ENCODE peak calls at places on chromosomes 1 and 21, in ten cellular contexts. One of them, this sample, is unnamed.

GRCh38 chr1:18414321-18414720 is 66.4 kb upstream of the KLHDC7A start:
- DNase-seq in esophagus muscularis mucosa: no peak
- DNase-seq in spleen: no peak
- DNase-seq in vagina: no peak
- DNase-seq in breast epithelium: no peak
- DNase-seq in GM23338: no peak
- DNase-seq in HCT116: no peak
- DNase-seq in endothelial cell of umbilical vein: no peak
- DNase-seq in HL-60: no peak
- DNase-seq in transverse colon: peak; percentile 18
- DNase-seq in this sample: no peak

GRCh38 chr1:244056602-244057001 is 5.5 kb downstream of the ZBTB18 start:
- DNase-seq in esophagus muscularis mucosa: no peak
- DNase-seq in spleen: no peak
- DNase-seq in vagina: no peak
- DNase-seq in breast epithelium: no peak
- DNase-seq in GM23338: no peak
- DNase-seq in HCT116: no peak
- DNase-seq in endothelial cell of umbilical vein: no peak
- DNase-seq in HL-60: no peak
- DNase-seq in transverse colon: no peak
- DNase-seq in this sample: no peak

GRCh38 chr21:34781508-34781907 is 112.7 kb downstream of the CLIC6 start:
- DNase-seq in esophagus muscularis mucosa: peak; percentile 64
- DNase-seq in spleen: no peak
- DNase-seq in vagina: peak; percentile 25
- DNase-seq in breast epithelium: no peak
- DNase-seq in GM23338: no peak
- DNase-seq in HCT116: no peak
- DNase-seq in endothelial cell of umbilical vein: no peak
- DNase-seq in HL-60: no peak
- DNase-seq in transverse colon: no peak
- DNase-seq in this sample: no peak

GRCh38 chr1:92277105-92277504 is 21.7 kb downstream of the GLMN start:
- DNase-seq in esophagus muscularis mucosa: no peak
- DNase-seq in spleen: no peak
- DNase-seq in vagina: no peak
- DNase-seq in breast epithelium: no peak
- DNase-seq in GM23338: no peak
- DNase-seq in HCT116: no peak
- DNase-seq in endothelial cell of umbilical vein: peak; percentile 55
- DNase-seq in HL-60: no peak
- DNase-seq in transverse colon: no peak
- DNase-seq in this sample: no peak

GRCh38 chr1:198295186-198295585 is 138.4 kb downstream of the NEK7 start:
- DNase-seq in esophagus muscularis mucosa: no peak
- DNase-seq in spleen: no peak
- DNase-seq in vagina: no peak
- DNase-seq in breast epithelium: no peak
- DNase-seq in GM23338: no peak
- DNase-seq in HCT116: no peak
- DNase-seq in endothelial cell of umbilical vein: no peak
- DNase-seq in HL-60: no peak
- DNase-seq in transverse colon: no peak
- DNase-seq in this sample: no peak

GRCh38 chr1:222588135-222588534 is 1.6 kb downstream of the TAF1A start:
- DNase-seq in esophagus muscularis mucosa: no peak
- DNase-seq in spleen: no peak
- DNase-seq in vagina: no peak
- DNase-seq in breast epithelium: no peak
- DNase-seq in GM23338: no peak
- DNase-seq in HCT116: no peak
- DNase-seq in endothelial cell of umbilical vein: no peak
- DNase-seq in HL-60: no peak
- DNase-seq in transverse colon: no peak
- DNase-seq in this sample: no peak

GRCh38 chr1:234546890-234547788 is 62.8 kb downstream of the IRF2BP2 start:
- DNase-seq in esophagus muscularis mucosa: no peak
- DNase-seq in spleen: no peak
- DNase-seq in vagina: peak; percentile 56
- DNase-seq in breast epithelium: peak; percentile 13
- DNase-seq in GM23338: no peak
- DNase-seq in HCT116: no peak
- DNase-seq in endothelial cell of umbilical vein: no peak
- DNase-seq in HL-60: no peak
- DNase-seq in transverse colon: no peak
- DNase-seq in this sample: no peak

GRCh38 chr1:108897865-108898720 is 21.3 kb downstream of the GPSM2 start:
- DNase-seq in esophagus muscularis mucosa: no peak
- DNase-seq in spleen: no peak
- DNase-seq in vagina: no peak
- DNase-seq in breast epithelium: no peak
- DNase-seq in GM23338: peak; percentile 72
- DNase-seq in HCT116: peak; percentile 40
- DNase-seq in endothelial cell of umbilical vein: peak; percentile 66
- DNase-seq in HL-60: no peak
- DNase-seq in transverse colon: peak; percentile 16
- DNase-seq in this sample: no peak

GRCh38 chr1:161531986-161532875 is 7.9 kb downstream of the HSPA6 start:
- DNase-seq in esophagus muscularis mucosa: no peak
- DNase-seq in spleen: no peak
- DNase-seq in vagina: no peak
- DNase-seq in breast epithelium: no peak
- DNase-seq in GM23338: peak; percentile 66
- DNase-seq in HCT116: no peak
- DNase-seq in endothelial cell of umbilical vein: no peak
- DNase-seq in HL-60: no peak
- DNase-seq in transverse colon: no peak
- DNase-seq in this sample: no peak

GRCh38 chr1:156684227-156684782 is 7.1 kb upstream of the NES start:
- DNase-seq in esophagus muscularis mucosa: no peak
- DNase-seq in spleen: no peak
- DNase-seq in vagina: no peak
- DNase-seq in breast epithelium: no peak
- DNase-seq in GM23338: no peak
- DNase-seq in HCT116: no peak
- DNase-seq in endothelial cell of umbilical vein: no peak
- DNase-seq in HL-60: no peak
- DNase-seq in transverse colon: no peak
- DNase-seq in this sample: no peak
- TF ChIP-seq CTCF in esophagus muscularis mucosa: no peak
- TF ChIP-seq CTCF in spleen: no peak
- TF ChIP-seq CTCF in vagina: no peak
- TF ChIP-seq CTCF in breast epithelium: no peak
- TF ChIP-seq CTCF in GM23338: peak; percentile 60
- TF ChIP-seq CTCF in HCT116: peak; percentile 37
- TF ChIP-seq CTCF in endothelial cell of umbilical vein: no peak
- TF ChIP-seq CTCF in HL-60: no peak
- TF ChIP-seq CTCF in transverse colon: no peak
- TF ChIP-seq CTCF in this sample: no peak

GRCh38 chr21:33061233-33061632 is 8.7 kb upstream of the OLIG1 start:
- DNase-seq in esophagus muscularis mucosa: no peak
- DNase-seq in spleen: no peak
- DNase-seq in vagina: no peak
- DNase-seq in breast epithelium: no peak
- DNase-seq in GM23338: no peak
- DNase-seq in HCT116: no peak
- DNase-seq in endothelial cell of umbilical vein: no peak
- DNase-seq in HL-60: no peak
- DNase-seq in transverse colon: no peak
- DNase-seq in this sample: no peak

GRCh38 chr21:33059319-33059894 is 10.5 kb upstream of the OLIG1 start:
- DNase-seq in esophagus muscularis mucosa: no peak
- DNase-seq in spleen: no peak
- DNase-seq in vagina: no peak
- DNase-seq in breast epithelium: no peak
- DNase-seq in GM23338: no peak
- DNase-seq in HCT116: no peak
- DNase-seq in endothelial cell of umbilical vein: no peak
- DNase-seq in HL-60: peak; percentile 100
- DNase-seq in transverse colon: no peak
- DNase-seq in this sample: no peak

GRCh38 chr21:33053986-33054385 is 16.0 kb upstream of the OLIG1 start:
- DNase-seq in esophagus muscularis mucosa: no peak
- DNase-seq in spleen: no peak
- DNase-seq in vagina: no peak
- DNase-seq in breast epithelium: no peak
- DNase-seq in GM23338: no peak
- DNase-seq in HCT116: no peak
- DNase-seq in endothelial cell of umbilical vein: no peak
- DNase-seq in HL-60: no peak
- DNase-seq in transverse colon: no peak
- DNase-seq in this sample: no peak

GRCh38 chr21:33058468-33059318 is 11.2 kb upstream of the OLIG1 start:
- DNase-seq in esophagus muscularis mucosa: no peak
- DNase-seq in spleen: no peak
- DNase-seq in vagina: no peak
- DNase-seq in breast epithelium: no peak
- DNase-seq in GM23338: no peak
- DNase-seq in HCT116: no peak
- DNase-seq in endothelial cell of umbilical vein: no peak
- DNase-seq in HL-60: no peak
- DNase-seq in transverse colon: no peak
- DNase-seq in this sample: no peak

GRCh38 chr21:33057385-33057940 is 12.5 kb upstream of the OLIG1 start:
- DNase-seq in esophagus muscularis mucosa: no peak
- DNase-seq in spleen: no peak
- DNase-seq in vagina: no peak
- DNase-seq in breast epithelium: no peak
- DNase-seq in GM23338: no peak
- DNase-seq in HCT116: no peak
- DNase-seq in endothelial cell of umbilical vein: no peak
- DNase-seq in HL-60: no peak
- DNase-seq in transverse colon: no peak
- DNase-seq in this sample: no peak
- H3K27ac ChIP-seq in esophagus muscularis mucosa: no peak overlapping the region
- H3K27ac ChIP-seq in spleen: no peak overlapping the region
- H3K27ac ChIP-seq in vagina: no peak overlapping the region
- H3K27ac ChIP-seq in breast epithelium: no peak overlapping the region
- H3K27ac ChIP-seq in GM23338: no peak overlapping the region
- H3K27ac ChIP-seq in HCT116: no peak overlapping the region
- H3K27ac ChIP-seq in endothelial cell of umbilical vein: no peak overlapping the region
- H3K27ac ChIP-seq in HL-60: peak overlapping the region; percentile 21
- H3K27ac ChIP-seq in transverse colon: no peak overlapping the region
- H3K27ac ChIP-seq in this sample: no peak overlapping the region

GRCh38 chr1:248825909-248826760 is at the start of gene SH3BP5L:
- DNase-seq in esophagus muscularis mucosa: peak; percentile 97
- DNase-seq in spleen: peak; percentile 98
- DNase-seq in vagina: peak; percentile 97
- DNase-seq in breast epithelium: peak; percentile 92
- DNase-seq in GM23338: peak; percentile 97
- DNase-seq in HCT116: peak; percentile 95
- DNase-seq in endothelial cell of umbilical vein: peak; percentile 96
- DNase-seq in HL-60: peak; percentile 87
- DNase-seq in transverse colon: peak; percentile 93
- DNase-seq in this sample: peak; percentile 94
- TF ChIP-seq POLR2AphosphoS5 in esophagus muscularis mucosa: peak; percentile 92
- TF ChIP-seq POLR2AphosphoS5 in spleen: peak; percentile 95
- TF ChIP-seq POLR2AphosphoS5 in vagina: peak; percentile 90
- TF ChIP-seq POLR2AphosphoS5 in breast epithelium: peak; percentile 82
- TF ChIP-seq POLR2AphosphoS5 in GM23338: peak; percentile 57
- TF ChIP-seq POLR2AphosphoS5 in HCT116: peak; percentile 67
- TF ChIP-seq POLR2AphosphoS5 in endothelial cell of umbilical vein: peak; percentile 29
- TF ChIP-seq POLR2AphosphoS5 in HL-60: peak; percentile 64
- TF ChIP-seq POLR2AphosphoS5 in transverse colon: peak; percentile 86
- TF ChIP-seq POLR2AphosphoS5 in this sample: no peak

GRCh38 chr1:220878223-220879081 is 791 bp upstream of the HLX start:
- DNase-seq in esophagus muscularis mucosa: no peak
- DNase-seq in spleen: peak; percentile 85
- DNase-seq in vagina: peak; percentile 86
- DNase-seq in breast epithelium: no peak
- DNase-seq in GM23338: peak; percentile 38
- DNase-seq in HCT116: no peak
- DNase-seq in endothelial cell of umbilical vein: no peak
- DNase-seq in HL-60: peak; percentile 83
- DNase-seq in transverse colon: peak; percentile 40
- DNase-seq in this sample: no peak
- TF ChIP-seq CTCF in esophagus muscularis mucosa: peak; percentile 2
- TF ChIP-seq CTCF in spleen: no peak
- TF ChIP-seq CTCF in vagina: no peak
- TF ChIP-seq CTCF in breast epithelium: no peak
- TF ChIP-seq CTCF in GM23338: no peak
- TF ChIP-seq CTCF in HCT116: no peak
- TF ChIP-seq CTCF in endothelial cell of umbilical vein: no peak
- TF ChIP-seq CTCF in HL-60: no peak
- TF ChIP-seq CTCF in transverse colon: no peak
- TF ChIP-seq CTCF in this sample: no peak

DNA sequence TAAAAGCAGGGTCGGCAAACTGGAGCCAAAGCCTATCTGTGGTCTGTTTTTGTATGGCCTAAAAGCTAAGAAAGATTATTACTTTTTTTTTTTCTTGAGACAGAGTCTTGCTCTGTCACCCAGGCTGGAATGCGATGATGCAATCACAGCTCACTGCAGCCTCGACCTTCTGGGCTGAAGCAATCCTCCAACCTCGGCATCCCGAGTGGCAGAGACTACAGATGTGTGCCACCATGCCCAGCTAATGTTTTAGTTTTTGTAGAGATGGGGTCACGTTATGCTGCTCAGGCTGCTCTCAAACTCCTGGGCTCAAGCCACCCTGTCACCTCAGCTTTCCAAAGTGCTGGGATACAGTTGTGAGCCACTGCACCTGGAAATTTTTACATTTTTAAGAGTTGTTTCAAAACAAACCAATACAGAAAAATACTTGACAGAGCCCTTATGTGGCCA is 6.5 kb upstream of the GLRX2 start:
- DNase-seq in esophagus muscularis mucosa: no peak
- DNase-seq in spleen: no peak
- DNase-seq in vagina: no peak
- DNase-seq in breast epithelium: peak; percentile 43
- DNase-seq in GM23338: peak; percentile 39
- DNase-seq in HCT116: peak; percentile 46
- DNase-seq in endothelial cell of umbilical vein: no peak
- DNase-seq in HL-60: peak; percentile 55
- DNase-seq in transverse colon: peak; percentile 43
- DNase-seq in this sample: peak; percentile 79
- H3K27ac ChIP-seq in esophagus muscularis mucosa: peak overlapping the region; percentile 55
- H3K27ac ChIP-seq in spleen: peak overlapping the region; percentile 63
- H3K27ac ChIP-seq in vagina: peak overlapping the region; percentile 13
- H3K27ac ChIP-seq in breast epithelium: peak overlapping the region; percentile 44
- H3K27ac ChIP-seq in GM23338: no peak overlapping the region
- H3K27ac ChIP-seq in HCT116: no peak overlapping the region
- H3K27ac ChIP-seq in endothelial cell of umbilical vein: no peak overlapping the region
- H3K27ac ChIP-seq in HL-60: peak overlapping the region; percentile 67
- H3K27ac ChIP-seq in transverse colon: peak overlapping the region; percentile 50
- H3K27ac ChIP-seq in this sample: peak overlapping the region; percentile 56

DNA sequence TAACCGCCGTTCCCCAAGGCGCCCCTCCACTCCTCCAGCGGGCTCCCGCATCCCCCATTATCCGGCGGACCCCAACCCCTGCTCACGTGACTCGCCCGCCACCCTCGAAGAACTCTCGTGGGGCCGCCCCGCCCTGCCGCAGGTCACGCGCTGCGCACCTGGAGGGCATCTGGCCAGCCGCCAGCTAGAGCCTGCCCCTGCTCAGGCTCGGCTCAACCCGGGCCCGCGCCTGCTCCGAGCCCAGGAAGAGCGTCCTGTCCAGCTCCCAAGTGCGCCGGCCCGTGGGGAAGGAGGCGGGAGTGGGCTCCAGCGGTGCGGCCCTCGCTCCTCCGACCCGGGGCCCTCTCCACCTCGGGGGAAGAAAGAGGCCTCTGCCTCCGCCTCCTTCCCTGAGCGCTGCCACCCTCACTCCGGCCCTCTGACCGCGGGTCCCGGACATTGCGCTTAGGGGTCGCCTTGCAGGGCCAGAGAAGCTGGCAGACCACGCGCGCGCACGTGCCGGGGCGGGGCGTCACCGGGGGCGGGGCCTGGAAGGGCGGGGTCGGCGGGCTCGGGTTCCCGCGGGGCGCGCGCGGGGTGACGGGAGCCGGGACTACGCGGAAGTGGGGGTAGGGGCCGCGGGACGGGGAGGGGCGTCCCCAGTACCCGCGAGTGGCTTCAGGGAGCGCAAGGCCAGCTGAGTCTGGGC is 28.4 kb downstream of the HMGN2 start:
- DNase-seq in esophagus muscularis mucosa: peak; percentile 95
- DNase-seq in spleen: peak; percentile 98
- DNase-seq in vagina: peak; percentile 88
- DNase-seq in breast epithelium: peak; percentile 78
- DNase-seq in GM23338: peak; percentile 82
- DNase-seq in HCT116: peak; percentile 48
- DNase-seq in endothelial cell of umbilical vein: peak; percentile 75
- DNase-seq in HL-60: peak; percentile 87
- DNase-seq in transverse colon: peak; percentile 93
- DNase-seq in this sample: peak; percentile 94
- TF ChIP-seq POLR2AphosphoS5 in esophagus muscularis mucosa: peak; percentile 85
- TF ChIP-seq POLR2AphosphoS5 in spleen: peak; percentile 90
- TF ChIP-seq POLR2AphosphoS5 in vagina: no peak
- TF ChIP-seq POLR2AphosphoS5 in breast epithelium: peak; percentile 61
- TF ChIP-seq POLR2AphosphoS5 in GM23338: peak; percentile 93
- TF ChIP-seq POLR2AphosphoS5 in HCT116: no peak
- TF ChIP-seq POLR2AphosphoS5 in endothelial cell of umbilical vein: peak; percentile 94
- TF ChIP-seq POLR2AphosphoS5 in HL-60: peak; percentile 80
- TF ChIP-seq POLR2AphosphoS5 in transverse colon: peak; percentile 85
- TF ChIP-seq POLR2AphosphoS5 in this sample: peak; percentile 42

This sample was measured in suprapubic skin.